ENCODE peak calls at places on chromosome 3, in six cellular contexts. One of them, this sample, is unnamed.

GRCh38 chr3:97827741-97828471 is 6.1 kb downstream of the CRYBG3 start:
- DNase-seq in tibial nerve: no peak
- DNase-seq in A673: no peak
- DNase-seq in dorsolateral prefrontal cortex: no peak
- DNase-seq in breast epithelium: no peak
- DNase-seq in gastrocnemius medialis: no peak
- DNase-seq in this sample: no peak

GRCh38 chr3:101890716-101891115 is 41.4 kb downstream of the NFKBIZ start:
- DNase-seq in tibial nerve: no peak
- DNase-seq in A673: no peak
- DNase-seq in dorsolateral prefrontal cortex: no peak
- DNase-seq in breast epithelium: no peak
- DNase-seq in gastrocnemius medialis: no peak
- DNase-seq in this sample: no peak

GRCh38 chr3:60399861-60400845 is 851.1 kb downstream of the FHIT start:
- DNase-seq in tibial nerve: no peak
- DNase-seq in A673: no peak
- DNase-seq in dorsolateral prefrontal cortex: no peak
- DNase-seq in breast epithelium: no peak
- DNase-seq in gastrocnemius medialis: peak
- DNase-seq in this sample: no peak

GRCh38 chr3:156135921-156136655 is 15.7 kb downstream of the KCNAB1 start:
- DNase-seq in tibial nerve: no peak
- DNase-seq in A673: peak
- DNase-seq in dorsolateral prefrontal cortex: no peak
- DNase-seq in breast epithelium: no peak
- DNase-seq in gastrocnemius medialis: no peak
- DNase-seq in this sample: no peak

GRCh38 chr3:111151438-111151837 is 79.8 kb downstream of the NECTIN3 start:
- DNase-seq in tibial nerve: no peak
- DNase-seq in A673: no peak
- DNase-seq in dorsolateral prefrontal cortex: no peak
- DNase-seq in breast epithelium: no peak
- DNase-seq in gastrocnemius medialis: no peak
- DNase-seq in this sample: no peak

GRCh38 chr3:60742606-60743145 is 508.6 kb downstream of the FHIT start:
- DNase-seq in tibial nerve: no peak
- DNase-seq in A673: no peak
- DNase-seq in dorsolateral prefrontal cortex: no peak
- DNase-seq in breast epithelium: no peak
- DNase-seq in gastrocnemius medialis: no peak
- DNase-seq in this sample: no peak

GRCh38 chr3:47860206-47860605 is 57.3 kb downstream of the DHX30 start:
- DNase-seq in tibial nerve: no peak
- DNase-seq in A673: no peak
- DNase-seq in dorsolateral prefrontal cortex: peak
- DNase-seq in breast epithelium: no peak
- DNase-seq in gastrocnemius medialis: no peak
- DNase-seq in this sample: no peak

GRCh38 chr3:40321818-40322217 is 12.3 kb downstream of the EIF1B start:
- DNase-seq in tibial nerve: no peak
- DNase-seq in A673: no peak
- DNase-seq in dorsolateral prefrontal cortex: no peak
- DNase-seq in breast epithelium: no peak
- DNase-seq in gastrocnemius medialis: no peak
- DNase-seq in this sample: no peak

GRCh38 chr3:160796813-160797164 is 40.8 kb downstream of the PPM1L start:
- DNase-seq in tibial nerve: no peak
- DNase-seq in A673: no peak
- DNase-seq in dorsolateral prefrontal cortex: no peak
- DNase-seq in breast epithelium: no peak
- DNase-seq in gastrocnemius medialis: peak
- DNase-seq in this sample: no peak

GRCh38 chr3:11769704-11770103 is 77.0 kb downstream of the TAMM41 start:
- DNase-seq in tibial nerve: no peak
- DNase-seq in A673: no peak
- DNase-seq in dorsolateral prefrontal cortex: no peak
- DNase-seq in breast epithelium: no peak
- DNase-seq in gastrocnemius medialis: no peak
- DNase-seq in this sample: no peak

GRCh38 chr3:84318273-84318809 is 640.4 kb upstream of the CADM2 start:
- DNase-seq in tibial nerve: no peak
- DNase-seq in A673: peak
- DNase-seq in dorsolateral prefrontal cortex: no peak
- DNase-seq in breast epithelium: no peak
- DNase-seq in gastrocnemius medialis: no peak
- DNase-seq in this sample: no peak

GRCh38 chr3:192224634-192225033 is 502.7 kb downstream of the FGF12 start:
- DNase-seq in tibial nerve: no peak
- DNase-seq in A673: no peak
- DNase-seq in dorsolateral prefrontal cortex: no peak
- DNase-seq in breast epithelium: no peak
- DNase-seq in gastrocnemius medialis: no peak
- DNase-seq in this sample: no peak

GRCh38 chr3:149752788-149753136 is 473 bp upstream of the COMMD2 start:
- DNase-seq in tibial nerve: no peak
- DNase-seq in A673: no peak
- DNase-seq in dorsolateral prefrontal cortex: no peak
- DNase-seq in breast epithelium: no peak
- DNase-seq in gastrocnemius medialis: no peak
- DNase-seq in this sample: no peak

GRCh38 chr3:86929046-86929445 is 61.9 kb downstream of the VGLL3 start:
- DNase-seq in tibial nerve: no peak
- DNase-seq in A673: no peak
- DNase-seq in dorsolateral prefrontal cortex: no peak
- DNase-seq in breast epithelium: no peak
- DNase-seq in gastrocnemius medialis: no peak
- DNase-seq in this sample: no peak

GRCh38 chr3:78970656-78971055 is 797.1 kb downstream of the ROBO1 start:
- DNase-seq in tibial nerve: no peak
- DNase-seq in A673: no peak
- DNase-seq in dorsolateral prefrontal cortex: no peak
- DNase-seq in breast epithelium: no peak
- DNase-seq in gastrocnemius medialis: no peak
- DNase-seq in this sample: no peak

GRCh38 chr3:32595318-32595717 is 24.7 kb upstream of the DYNC1LI1 start:
- DNase-seq in tibial nerve: no peak
- DNase-seq in A673: no peak
- DNase-seq in dorsolateral prefrontal cortex: no peak
- DNase-seq in breast epithelium: no peak
- DNase-seq in gastrocnemius medialis: peak
- DNase-seq in this sample: no peak

GRCh38 chr3:195100903-195101591 is 169.9 kb downstream of the XXYLT1 start:
- DNase-seq in tibial nerve: peak
- DNase-seq in A673: peak
- DNase-seq in dorsolateral prefrontal cortex: no peak
- DNase-seq in breast epithelium: no peak
- DNase-seq in gastrocnemius medialis: no peak
- DNase-seq in this sample: peak

GRCh38 chr3:149615731-149616221 is 42.0 kb downstream of the WWTR1 start:
- DNase-seq in tibial nerve: no peak
- DNase-seq in A673: no peak
- DNase-seq in dorsolateral prefrontal cortex: no peak
- DNase-seq in breast epithelium: no peak
- DNase-seq in gastrocnemius medialis: no peak
- DNase-seq in this sample: no peak

GRCh38 chr3:48739955-48740823 is 23.2 kb upstream of the IP6K2 start:
- DNase-seq in tibial nerve: peak
- DNase-seq in A673: peak
- DNase-seq in dorsolateral prefrontal cortex: peak
- DNase-seq in breast epithelium: peak
- DNase-seq in gastrocnemius medialis: peak
- DNase-seq in this sample: peak

GRCh38 chr3:52032702-52033408 is 23.5 kb downstream of the DUSP7 start:
- DNase-seq in tibial nerve: no peak
- DNase-seq in A673: no peak
- DNase-seq in dorsolateral prefrontal cortex: peak
- DNase-seq in breast epithelium: no peak
- DNase-seq in gastrocnemius medialis: no peak
- DNase-seq in this sample: no peak

GRCh38 chr3:138724433-138724832 is 110.3 kb downstream of the PIK3CB start:
- DNase-seq in tibial nerve: no peak
- DNase-seq in A673: peak
- DNase-seq in dorsolateral prefrontal cortex: no peak
- DNase-seq in breast epithelium: no peak
- DNase-seq in gastrocnemius medialis: no peak
- DNase-seq in this sample: no peak

GRCh38 chr3:152707314-152707713 is 127.6 kb upstream of the P2RY1 start:
- DNase-seq in tibial nerve: no peak
- DNase-seq in A673: no peak
- DNase-seq in dorsolateral prefrontal cortex: no peak
- DNase-seq in breast epithelium: no peak
- DNase-seq in gastrocnemius medialis: no peak
- DNase-seq in this sample: no peak

GRCh38 chr3:114839476-114839875 is 307.6 kb downstream of the ZBTB20 start:
- DNase-seq in tibial nerve: no peak
- DNase-seq in A673: no peak
- DNase-seq in dorsolateral prefrontal cortex: no peak
- DNase-seq in breast epithelium: no peak
- DNase-seq in gastrocnemius medialis: no peak
- DNase-seq in this sample: no peak

GRCh38 chr3:71451812-71452211 is 131.7 kb downstream of the FOXP1 start:
- DNase-seq in tibial nerve: no peak
- DNase-seq in A673: no peak
- DNase-seq in dorsolateral prefrontal cortex: no peak
- DNase-seq in breast epithelium: no peak
- DNase-seq in gastrocnemius medialis: no peak
- DNase-seq in this sample: no peak

GRCh38 chr3:5197470-5198312 is 10.2 kb downstream of the EDEM1 start:
- DNase-seq in tibial nerve: no peak
- DNase-seq in A673: no peak
- DNase-seq in dorsolateral prefrontal cortex: no peak
- DNase-seq in breast epithelium: no peak
- DNase-seq in gastrocnemius medialis: no peak
- DNase-seq in this sample: no peak

GRCh38 chr3:9179826-9180763 is 69.4 kb downstream of the SRGAP3 start:
- DNase-seq in tibial nerve: no peak
- DNase-seq in A673: no peak
- DNase-seq in dorsolateral prefrontal cortex: no peak
- DNase-seq in breast epithelium: no peak
- DNase-seq in gastrocnemius medialis: no peak
- DNase-seq in this sample: no peak
- H3K4me3 ChIP-seq in tibial nerve: peak
- H3K4me3 ChIP-seq in A673: no peak
- H3K4me3 ChIP-seq in dorsolateral prefrontal cortex: no peak
- H3K4me3 ChIP-seq in breast epithelium: no peak
- H3K4me3 ChIP-seq in gastrocnemius medialis: no peak
- H3K4me3 ChIP-seq in this sample: no peak

DNA sequence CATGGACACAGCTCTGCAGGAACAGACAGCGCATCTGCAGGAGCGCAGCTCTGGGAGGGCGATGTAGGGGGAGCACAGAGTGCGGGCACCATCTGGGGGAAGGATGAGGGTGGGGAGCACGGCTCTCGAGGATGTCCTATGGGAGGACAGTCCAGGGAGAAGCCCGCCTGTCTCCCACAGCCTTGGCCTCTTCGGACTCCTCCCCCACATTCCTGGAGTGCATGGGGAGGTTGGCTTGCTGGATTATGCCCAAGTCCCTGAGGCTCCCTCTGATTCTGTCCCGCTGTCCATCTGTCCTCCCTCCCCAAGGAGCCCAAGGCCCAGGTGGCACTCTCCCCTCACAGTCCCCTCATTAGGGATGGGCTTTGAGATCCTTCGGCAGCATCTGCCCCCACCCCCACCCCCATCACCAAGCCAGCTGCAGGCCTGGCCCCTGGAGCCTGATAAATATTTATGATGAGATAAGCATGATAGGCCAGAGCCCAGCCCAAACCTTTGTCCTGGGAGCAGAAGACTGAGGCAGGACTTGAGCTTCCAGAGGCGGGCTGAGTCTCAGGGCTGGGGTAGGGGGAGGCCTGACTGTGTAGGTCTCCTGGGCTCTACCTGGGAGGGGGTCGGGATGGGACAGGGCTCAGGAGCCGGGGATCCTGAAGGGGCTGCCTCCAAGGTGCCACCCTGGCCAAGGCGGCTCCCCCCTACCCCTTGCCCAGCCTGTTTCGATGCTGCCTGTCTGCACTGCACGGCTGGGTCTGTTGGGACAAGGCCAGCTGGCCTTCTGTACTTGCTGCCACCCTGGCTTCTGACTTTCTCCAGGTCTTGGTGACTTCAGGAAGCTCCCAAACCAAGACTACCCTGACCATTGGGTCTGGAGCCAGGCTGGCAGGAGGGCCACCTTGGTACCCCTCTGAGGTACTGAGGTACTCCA is 28.6 kb upstream of the SEMA3F start:
- DNase-seq in tibial nerve: no peak
- DNase-seq in A673: no peak
- DNase-seq in dorsolateral prefrontal cortex: no peak
- DNase-seq in breast epithelium: peak
- DNase-seq in gastrocnemius medialis: no peak
- DNase-seq in this sample: no peak
- H3K27ac ChIP-seq in tibial nerve: no peak
- H3K27ac ChIP-seq in A673: no peak
- H3K27ac ChIP-seq in dorsolateral prefrontal cortex: no peak
- H3K27ac ChIP-seq in breast epithelium: peak
- H3K27ac ChIP-seq in gastrocnemius medialis: no peak
- H3K27ac ChIP-seq in this sample: no peak

DNA sequence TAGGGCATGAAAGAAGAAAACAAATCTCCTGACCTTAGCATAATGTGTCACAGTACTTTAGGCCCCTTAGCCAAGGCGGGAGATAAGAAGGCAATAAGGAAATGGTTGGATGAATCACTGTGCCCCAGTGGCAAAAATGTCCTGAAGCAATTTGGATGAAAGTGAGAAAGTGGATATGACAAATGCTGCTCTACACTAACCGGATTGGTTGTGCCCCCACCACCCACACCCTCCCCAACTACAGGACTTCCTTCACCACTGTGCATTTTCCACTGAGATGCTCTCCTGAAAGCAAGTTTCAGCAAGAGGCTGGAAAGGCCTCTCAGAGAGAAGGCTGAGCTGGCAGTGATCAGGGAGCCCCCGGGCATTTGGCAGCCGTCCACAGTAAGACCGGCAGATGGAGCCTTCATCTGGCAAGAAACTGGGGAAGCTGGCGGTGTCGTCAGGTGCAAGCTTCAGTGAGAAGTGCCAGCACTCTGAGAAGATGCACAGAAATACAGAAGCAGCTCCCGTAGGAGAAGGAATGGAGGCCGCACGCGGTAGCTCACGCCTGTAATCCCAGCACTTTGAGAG is 63.8 kb downstream of the ATP1B3 start:
- DNase-seq in tibial nerve: no peak
- DNase-seq in A673: peak
- DNase-seq in dorsolateral prefrontal cortex: peak
- DNase-seq in breast epithelium: peak
- DNase-seq in gastrocnemius medialis: no peak
- DNase-seq in this sample: no peak
- TF ChIP-seq CTCF in tibial nerve: no peak
- TF ChIP-seq CTCF in A673: peak
- TF ChIP-seq CTCF in dorsolateral prefrontal cortex: no peak
- TF ChIP-seq CTCF in breast epithelium: no peak
- TF ChIP-seq CTCF in gastrocnemius medialis: no peak
- TF ChIP-seq CTCF in this sample: no peak

DNA sequence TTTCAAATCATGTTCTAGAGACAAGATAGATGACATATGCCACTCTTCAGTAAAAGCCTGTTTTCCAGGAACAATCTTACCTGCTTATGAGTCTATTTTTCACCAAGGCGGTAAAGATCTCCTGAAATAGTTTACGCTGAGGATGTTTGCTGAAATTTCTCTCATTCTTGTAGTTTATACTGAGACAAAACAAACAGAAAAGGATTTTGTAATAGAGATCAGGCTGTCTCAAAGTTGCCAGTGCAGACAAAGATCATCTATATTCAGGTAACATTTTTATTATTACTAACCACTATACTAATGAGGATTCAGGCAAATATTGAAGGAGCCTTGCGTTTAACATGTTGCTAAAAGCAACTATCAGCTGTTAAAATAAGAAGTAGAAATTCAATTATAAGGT is 25.0 kb downstream of the NEK10 start:
- DNase-seq in tibial nerve: no peak
- DNase-seq in A673: no peak
- DNase-seq in dorsolateral prefrontal cortex: no peak
- DNase-seq in breast epithelium: no peak
- DNase-seq in gastrocnemius medialis: no peak
- DNase-seq in this sample: no peak
- H3K4me3 ChIP-seq in tibial nerve: no peak
- H3K4me3 ChIP-seq in A673: no peak
- H3K4me3 ChIP-seq in dorsolateral prefrontal cortex: no peak
- H3K4me3 ChIP-seq in breast epithelium: no peak
- H3K4me3 ChIP-seq in gastrocnemius medialis: no peak
- H3K4me3 ChIP-seq in this sample: no peak